ENCODE peak calls at places on chromosome 4, in six cellular contexts. V, K, U, M, T and W are unnamed samples.
A peak's percentile ranks its signal among the peaks of the same experiment; 100 is the strongest.

GRCh38 chr4:71195932-71196331 is 142.9 kb upstream of the SLC4A4 start:
- DNase-seq in V (no peak), K (peak; percentile 95), U (no peak), M (no peak), T (peak; percentile 87), W (no peak)

GRCh38 chr4:153152453-153153338 is 51.5 kb upstream of the TRIM2 start:
- DNase-seq in V (peak; percentile 63), K (peak; percentile 34), U (peak; percentile 71), M (no peak), T (peak; percentile 23), W (no peak)

GRCh38 chr4:26161030-26161824 is 159.6 kb upstream of the RBPJ start:
- DNase-seq in V (no peak), K (no peak), U (no peak), M (no peak), T (no peak), W (no peak)

GRCh38 chr4:51895816-51896408 is 53.0 kb downstream of the DCUN1D4 start:
- DNase-seq in V (no peak), K (peak; percentile 61), U (peak; percentile 26), M (peak; percentile 79), T (peak; percentile 67), W (peak; percentile 65)

GRCh38 chr4:137106733-137107132 is 425.6 kb downstream of the PCDH18 start:
- DNase-seq in V (no peak), K (no peak), U (no peak), M (no peak), T (no peak), W (no peak)

GRCh38 chr4:37680089-37680488 is 6.1 kb downstream of the RELL1 start:
- DNase-seq in V (no peak), K (no peak), U (no peak), M (no peak), T (no peak), W (no peak)

GRCh38 chr4:130574215-130574614 is 1478.3 kb downstream of the C4orf33 start:
- DNase-seq in V (no peak), K (no peak), U (no peak), M (no peak), T (no peak), W (no peak)

GRCh38 chr4:123593655-123594054 is 197.1 kb downstream of the SPRY1 start:
- DNase-seq in V (no peak), K (no peak), U (no peak), M (no peak), T (no peak), W (no peak)

GRCh38 chr4:121077496-121077895 is 5.2 kb upstream of the NDNF start:
- DNase-seq in V (no peak), K (no peak), U (no peak), M (no peak), T (no peak), W (no peak)

GRCh38 chr4:68167166-68167565 is 37.5 kb upstream of the TMPRSS11F start:
- DNase-seq in V (no peak), K (no peak), U (no peak), M (no peak), T (no peak), W (no peak)

GRCh38 chr4:5249727-5250126 is 198.4 kb downstream of the STK32B start:
- DNase-seq in V (no peak), K (no peak), U (no peak), M (no peak), T (no peak), W (no peak)

GRCh38 chr4:156329779-156330178 is 376.1 kb upstream of the CTSO start:
- DNase-seq in V (no peak), K (no peak), U (no peak), M (no peak), T (peak; percentile 24), W (no peak)

GRCh38 chr4:36624030-36624429 is 342.6 kb downstream of the DTHD1 start:
- DNase-seq in V (no peak), K (no peak), U (no peak), M (no peak), T (no peak), W (no peak)

GRCh38 chr4:150385606-150386005 is 196.3 kb upstream of the MAB21L2 start:
- DNase-seq in V (no peak), K (peak; percentile 90), U (no peak), M (peak; percentile 60), T (peak; percentile 92), W (no peak)

GRCh38 chr4:173436149-173436579 is 37.2 kb upstream of the SCRG1 start:
- DNase-seq in V (no peak), K (peak; percentile 92), U (no peak), M (no peak), T (peak; percentile 67), W (no peak)

GRCh38 chr4:11914406-11914805 is 485.7 kb upstream of the HS3ST1 start:
- DNase-seq in V (no peak), K (peak; percentile 3), U (no peak), M (no peak), T (no peak), W (no peak)

GRCh38 chr4:8391972-8392371 is 48.6 kb downstream of the ACOX3 start:
- DNase-seq in V (no peak), K (peak; percentile 87), U (no peak), M (peak; percentile 45), T (peak; percentile 89), W (peak; percentile 69)

GRCh38 chr4:94849901-94850300 is 92.1 kb downstream of the BMPR1B start:
- DNase-seq in V (no peak), K (no peak), U (no peak), M (no peak), T (no peak), W (no peak)

GRCh38 chr4:23234018-23234417 is 541.3 kb downstream of the GBA3 start:
- DNase-seq in V (no peak), K (peak; percentile 14), U (no peak), M (no peak), T (no peak), W (no peak)

GRCh38 chr4:23235613-23236390 is 543.1 kb downstream of the GBA3 start:
- DNase-seq in V (no peak), K (peak; percentile 72), U (no peak), M (no peak), T (no peak), W (no peak)

GRCh38 chr4:23233596-23233995 is 540.9 kb downstream of the GBA3 start:
- DNase-seq in V (no peak), K (peak; percentile 61), U (no peak), M (no peak), T (no peak), W (no peak)

GRCh38 chr4:23232987-23233386 is 540.2 kb downstream of the GBA3 start:
- DNase-seq in V (no peak), K (peak; percentile 71), U (no peak), M (no peak), T (no peak), W (no peak)

GRCh38 chr4:23234716-23235115 is 542.0 kb downstream of the GBA3 start:
- DNase-seq in V (no peak), K (peak; percentile 67), U (no peak), M (no peak), T (no peak), W (no peak)
- H3K27ac ChIP-seq in V (no peak overlapping the region), K (no peak overlapping the region), U (no peak overlapping the region), M (no peak overlapping the region), T (no peak overlapping the region), W (no peak overlapping the region)

DNA sequence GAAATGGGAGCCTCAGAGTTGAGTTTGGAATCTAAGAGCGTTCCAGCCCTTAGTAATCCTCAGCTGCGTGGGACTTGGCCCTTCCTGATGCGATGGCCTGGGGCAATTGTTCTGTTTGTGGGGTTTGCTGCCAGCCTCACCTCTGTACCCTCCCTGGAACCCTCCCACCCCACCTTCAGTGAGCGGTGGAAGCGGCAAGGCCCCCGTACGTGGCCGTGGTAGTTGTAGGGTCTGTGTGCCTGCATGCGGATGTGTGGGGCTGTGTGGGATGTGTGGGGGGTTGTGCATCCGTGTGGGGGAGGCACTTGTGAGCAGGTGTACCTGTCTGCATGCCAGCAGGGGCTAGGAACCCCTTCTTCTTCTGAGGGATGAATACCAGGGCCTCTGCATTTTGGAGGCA is 65.4 kb upstream of the ADRA2C start:
- DNase-seq in V (peak; percentile 14), K (no peak), U (no peak), M (no peak), T (no peak), W (no peak)
- H3K27me3 ChIP-seq in V (peaks cover 53% of the 10 kb centered on the region), K (peaks cover 6% of the 10 kb centered on the region), U (peaks cover 7% of the 10 kb centered on the region), M (peaks cover 42% of the 10 kb centered on the region), T (peaks cover 39% of the 10 kb centered on the region), W (no peaks in the 10 kb centered on the region)

GRCh38 chr4:133152330-133152791 is 3.3 kb downstream of the PCDH10 start:
- DNase-seq in V (no peak), K (peak; percentile 60), U (no peak), M (no peak), T (no peak), W (no peak)

GRCh38 chr4:133151301-133151680 is 2.2 kb downstream of the PCDH10 start:
- DNase-seq in V (no peak), K (peak; percentile 47), U (no peak), M (no peak), T (no peak), W (peak; percentile 80)

GRCh38 chr4:133152801-133153526 is 3.9 kb downstream of the PCDH10 start:
- DNase-seq in V (no peak), K (peak; percentile 60), U (no peak), M (no peak), T (no peak), W (no peak)

GRCh38 chr4:133150643-133151300 is 1.7 kb downstream of the PCDH10 start:
- DNase-seq in V (no peak), K (peak; percentile 53), U (no peak), M (no peak), T (no peak), W (peak; percentile 55)

DNA sequence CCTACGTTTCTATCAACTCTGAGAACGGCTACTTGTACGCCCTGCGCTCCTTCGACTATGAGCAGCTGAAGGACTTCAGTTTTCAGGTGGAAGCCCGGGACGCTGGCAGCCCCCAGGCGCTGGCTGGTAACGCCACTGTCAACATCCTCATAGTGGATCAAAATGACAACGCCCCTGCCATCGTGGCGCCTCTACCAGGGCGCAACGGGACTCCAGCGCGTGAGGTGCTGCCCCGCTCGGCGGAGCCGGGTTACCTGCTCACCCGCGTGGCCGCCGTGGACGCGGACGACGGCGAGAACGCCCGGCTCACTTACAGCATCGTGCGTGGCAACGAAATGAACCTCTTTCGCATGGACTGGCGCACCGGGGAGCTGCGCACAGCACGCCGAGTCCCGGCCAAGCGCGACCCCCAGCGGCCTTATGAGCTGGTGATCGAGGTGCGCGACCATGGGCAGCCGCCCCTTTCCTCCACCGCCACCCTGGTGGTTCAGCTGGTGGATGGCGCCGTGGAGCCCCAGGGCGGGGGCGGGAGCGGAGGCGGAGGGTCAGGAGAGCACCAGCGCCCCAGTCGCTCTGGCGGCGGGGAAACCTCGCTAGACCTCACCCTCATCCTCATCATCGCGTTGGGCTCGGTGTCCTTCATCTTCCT is 2.7 kb downstream of the PCDH10 start:
- DNase-seq in V (no peak), K (peak; percentile 64), U (no peak), M (no peak), T (no peak), W (peak; percentile 67)
- TF ChIP-seq CTCF in V (no peak), K (peak; percentile 22), U (no peak), M (no peak), T (peak; percentile 3), W (peak; percentile 47)

GRCh38 chr4:146029939-146030710 is 91.5 kb upstream of the ZNF827 start:
- DNase-seq in V (no peak), K (no peak), U (no peak), M (no peak), T (no peak), W (no peak)

GRCh38 chr4:146029147-146029546 is 90.5 kb upstream of the ZNF827 start:
- DNase-seq in V (no peak), K (peak; percentile 35), U (no peak), M (no peak), T (no peak), W (no peak)

GRCh38 chr4:146032234-146032860 is 93.7 kb upstream of the ZNF827 start:
- DNase-seq in V (no peak), K (no peak), U (no peak), M (no peak), T (no peak), W (no peak)

GRCh38 chr4:146033149-146033548 is 94.5 kb upstream of the ZNF827 start:
- DNase-seq in V (no peak), K (no peak), U (no peak), M (no peak), T (no peak), W (no peak)
- H3K27ac ChIP-seq in V (no peak overlapping the region), K (no peak overlapping the region), U (no peak overlapping the region), M (no peak overlapping the region), T (no peak overlapping the region), W (no peak overlapping the region)